ENCODE peak calls at places on chromosomes 12 and 14, in six cellular contexts. Y, I, W, F, S and O are unnamed samples.

GRCh38 chr12:100823988-100824387 is 29.4 kb downstream of the ANO4 start:
- DNase-seq in Y (peak), I (no peak), W (no peak), F (peak), S (no peak), O (no peak)

GRCh38 chr12:126663304-126664094 is 1598.3 kb downstream of the AACS start:
- DNase-seq in Y (peak), I (no peak), W (peak), F (peak), S (no peak), O (no peak)

GRCh38 chr14:68291820-68292219 is 472.2 kb downstream of the RAD51B start:
- DNase-seq in Y (peak), I (no peak), W (no peak), F (no peak), S (no peak), O (no peak)

GRCh38 chr14:59333668-59334067 is 131.5 kb downstream of the GPR135 start:
- DNase-seq in Y (peak), I (no peak), W (peak), F (no peak), S (no peak), O (no peak)

GRCh38 chr12:25320123-25321006 is 69.6 kb upstream of the KRAS start:
- DNase-seq in Y (peak), I (no peak), W (no peak), F (no peak), S (peak), O (no peak)

GRCh38 chr14:61132894-61133293 is 148.2 kb downstream of the TMEM30B start:
- DNase-seq in Y (no peak), I (no peak), W (no peak), F (no peak), S (no peak), O (no peak)

GRCh38 chr14:71206766-71207371 is 299.6 kb downstream of the PCNX1 start:
- DNase-seq in Y (peak), I (no peak), W (peak), F (peak), S (no peak), O (no peak)

GRCh38 chr14:75734848-75735247 is 73.8 kb downstream of the TTLL5 start:
- DNase-seq in Y (no peak), I (no peak), W (no peak), F (no peak), S (no peak), O (no peak)

GRCh38 chr12:105843989-105844768 is 294.6 kb downstream of the NUAK1 start:
- DNase-seq in Y (no peak), I (no peak), W (peak), F (no peak), S (no peak), O (no peak)

GRCh38 chr12:49867580-49868341 is 24.9 kb upstream of the BCDIN3D start:
- DNase-seq in Y (no peak), I (no peak), W (no peak), F (no peak), S (no peak), O (no peak)

GRCh38 chr12:66176525-66176924 is 6.7 kb upstream of the TMBIM4 start:
- DNase-seq in Y (no peak), I (no peak), W (no peak), F (no peak), S (no peak), O (no peak)

GRCh38 chr12:22377731-22378496 is 43.4 kb upstream of the ST8SIA1 start:
- DNase-seq in Y (no peak), I (no peak), W (no peak), F (no peak), S (no peak), O (no peak)

GRCh38 chr12:22856120-22856699 is 231.2 kb downstream of the ETNK1 start:
- DNase-seq in Y (peak), I (no peak), W (no peak), F (peak), S (peak), O (no peak)

GRCh38 chr12:122538496-122538895 is 11.4 kb downstream of the KNTC1 start:
- DNase-seq in Y (no peak), I (no peak), W (no peak), F (no peak), S (no peak), O (no peak)

GRCh38 chr14:55921516-55921915 is 196.7 kb upstream of the PELI2 start:
- DNase-seq in Y (peak), I (no peak), W (no peak), F (no peak), S (no peak), O (no peak)

GRCh38 chr14:54568821-54569591 is 2.1 kb downstream of the SAMD4A start:
- DNase-seq in Y (no peak), I (peak), W (no peak), F (peak), S (no peak), O (no peak)

GRCh38 chr12:132839558-132840235 is 11.0 kb upstream of the GOLGA3 start:
- DNase-seq in Y (peak), I (no peak), W (no peak), F (no peak), S (no peak), O (no peak)

GRCh38 chr12:43336962-43337555 is 214.9 kb downstream of the ADAMTS20 start:
- DNase-seq in Y (peak), I (no peak), W (no peak), F (peak), S (no peak), O (no peak)

GRCh38 chr14:99191663-99192621 is 80.1 kb downstream of the BCL11B start:
- DNase-seq in Y (peak), I (peak), W (peak), F (no peak), S (no peak), O (no peak)

GRCh38 chr12:96208346-96208745 is 14.2 kb downstream of the ELK3 start:
- DNase-seq in Y (no peak), I (no peak), W (no peak), F (peak), S (no peak), O (no peak)

GRCh38 chr12:6962285-6963015 is 8.0 kb downstream of the PHB2 start:
- DNase-seq in Y (peak), I (peak), W (no peak), F (no peak), S (no peak), O (no peak)

GRCh38 chr12:56387152-56387551 is 24.5 kb upstream of the APOF start:
- DNase-seq in Y (peak), I (no peak), W (no peak), F (no peak), S (no peak), O (no peak)

GRCh38 chr14:76950043-76951020 is 78.2 kb downstream of the IRF2BPL start:
- DNase-seq in Y (no peak), I (peak), W (no peak), F (no peak), S (no peak), O (no peak)

GRCh38 chr12:104276192-104277131 is 27.1 kb upstream of the EID3 start:
- DNase-seq in Y (peak), I (no peak), W (no peak), F (no peak), S (peak), O (no peak)

GRCh38 chr12:20588057-20588456 is 107.1 kb upstream of the SLCO1C1 start:
- DNase-seq in Y (peak), I (no peak), W (no peak), F (no peak), S (no peak), O (no peak)

GRCh38 chr12:65525501-65526141 is 247.1 kb downstream of the MSRB3 start:
- DNase-seq in Y (no peak), I (no peak), W (peak), F (no peak), S (no peak), O (no peak)